ENCODE peak calls at places on chromosomes 6 and 20, in eight cellular contexts. D is transverse colon, N is breast epithelium, H is ovary, J is GM12892, L is A549, Z is spleen, E is HCT116. O is an unnamed sample.

GRCh38 chr6:46421239-46421638 is 70.0 kb downstream of the RCAN2 start:
- DNase-seq in H (no peak), E (no peak), J (no peak), N (no peak), D (no peak), Z (no peak), L (no peak), O (no peak)

GRCh38 chr20:25273541-25274358 is 25.9 kb downstream of the PYGB start:
- DNase-seq in L (no peak), J (no peak), H (no peak), E (no peak), N (no peak), Z (peak), D (peak), O (no peak)

GRCh38 chr6:18748314-18748713 is 361.2 kb downstream of the RNF144B start:
- DNase-seq in H (no peak), E (no peak), N (no peak), J (no peak), D (no peak), L (no peak), Z (no peak), O (no peak)

GRCh38 chr6:117740605-117741004 is 65.3 kb downstream of the NUS1 start:
- DNase-seq in H (no peak), N (no peak), E (no peak), D (no peak), L (no peak), Z (no peak), J (no peak), O (no peak)

GRCh38 chr20:64038579-64039292 is 2.8 kb downstream of the C20orf204 start:
- DNase-seq in H (peak), L (peak), J (peak), Z (peak), N (peak), E (peak), D (peak), O (peak)

GRCh38 chr6:137237413-137238170 is 18.4 kb upstream of the IFNGR1 start:
- DNase-seq in H (no peak), L (peak), N (no peak), D (no peak), Z (no peak), J (no peak), E (no peak), O (no peak)

GRCh38 chr6:46848684-46849360 is 55.6 kb downstream of the MEP1A start:
- DNase-seq in D (peak), L (peak), J (peak), H (peak), Z (peak), N (peak), E (peak), O (peak)

GRCh38 chr20:40558212-40558611 is 130.8 kb downstream of the MAFB start:
- DNase-seq in L (no peak), J (no peak), N (no peak), D (no peak), H (no peak), E (no peak), Z (no peak), O (no peak)

GRCh38 chr20:14919473-14920157 is 582.2 kb upstream of the FLRT3 start:
- DNase-seq in N (no peak), H (no peak), Z (no peak), D (peak), E (peak), L (peak), J (no peak), O (no peak)

GRCh38 chr6:149403534-149403933 is 3.5 kb downstream of the SUMO4 start:
- DNase-seq in J (no peak), Z (no peak), D (no peak), N (no peak), H (no peak), L (no peak), E (no peak), O (no peak)

GRCh38 chr20:10510216-10510615 is 75.1 kb downstream of the SLX4IP start:
- DNase-seq in D (no peak), E (no peak), L (no peak), N (no peak), H (no peak), Z (no peak), J (no peak), O (no peak)

GRCh38 chr6:31908791-31909190 is 6.9 kb upstream of the ZBTB12 start:
- DNase-seq in N (no peak), L (peak), E (no peak), J (no peak), D (no peak), Z (no peak), H (no peak), O (peak)

GRCh38 chr6:156791261-156791850 is 14.2 kb downstream of the ARID1B start:
- DNase-seq in L (no peak), N (no peak), J (no peak), E (no peak), H (no peak), D (no peak), Z (no peak), O (no peak)

GRCh38 chr6:122476131-122476530 is 4.5 kb upstream of the SERINC1 start:
- DNase-seq in J (no peak), E (no peak), N (no peak), L (peak), Z (no peak), D (no peak), H (no peak), O (no peak)

GRCh38 chr20:25860531-25861150 is 164.0 kb upstream of the ZNF337 start:
- DNase-seq in N (no peak), Z (no peak), L (no peak), H (no peak), D (no peak), J (no peak), E (no peak), O (no peak)

GRCh38 chr6:26532699-26533523 is 5.3 kb upstream of the HMGN4 start:
- DNase-seq in E (peak), Z (peak), L (peak), H (peak), D (peak), J (peak), N (peak), O (no peak)

GRCh38 chr6:12174878-12175277 is 115.3 kb upstream of the EDN1 start:
- DNase-seq in Z (no peak), H (no peak), N (no peak), J (no peak), D (no peak), L (peak), E (no peak), O (no peak)

GRCh38 chr6:135522975-135523692 is 25.6 kb upstream of the AHI1 start:
- DNase-seq in J (no peak), Z (no peak), H (no peak), N (no peak), L (peak), D (no peak), E (no peak), O (no peak)

GRCh38 chr6:89828988-89829590 is 591 bp upstream of the CASP8AP2 start:
- DNase-seq in Z (peak), L (no peak), J (no peak), N (no peak), E (no peak), H (no peak), D (peak), O (no peak)

GRCh38 chr20:63740070-63740500 is 509 bp downstream of the SLC2A4RG start:
- DNase-seq in J (peak), L (no peak), N (no peak), H (peak), E (no peak), Z (peak), D (peak), O (peak)

GRCh38 chr20:48181536-48181935 is 396.3 kb upstream of the SULF2 start:
- DNase-seq in J (no peak), N (no peak), L (no peak), H (no peak), Z (no peak), E (no peak), D (no peak), O (no peak)

GRCh38 chr6:113875470-113875869 is 18.3 kb downstream of the MARCKS start:
- DNase-seq in D (no peak), H (no peak), Z (no peak), E (no peak), J (no peak), N (no peak), L (no peak), O (no peak)

GRCh38 chr20:8860011-8860495 is 208.8 kb upstream of the PLCB4 start:
- DNase-seq in E (no peak), L (peak), N (no peak), D (no peak), H (no peak), J (no peak), Z (no peak), O (peak)

GRCh38 chr20:7692478-7692877 is 247.8 kb downstream of the HAO1 start:
- DNase-seq in D (no peak), J (no peak), N (no peak), L (no peak), H (no peak), E (no peak), Z (no peak), O (no peak)

GRCh38 chr6:163626073-163626867 is 211.8 kb downstream of the QKI start:
- DNase-seq in Z (no peak), E (no peak), H (no peak), J (no peak), D (no peak), L (no peak), N (no peak), O (no peak)

GRCh38 chr6:75422024-75422639 is 71.5 kb downstream of the FILIP1 start:
- DNase-seq in J (no peak), Z (no peak), H (no peak), N (no peak), L (no peak), E (no peak), D (no peak), O (no peak)

GRCh38 chr6:148709577-148709976 is 37.3 kb upstream of the UST start:
- DNase-seq in N (no peak), L (no peak), E (no peak), H (no peak), Z (no peak), J (no peak), D (no peak), O (no peak)

GRCh38 chr6:152378154-152378553 is 259.0 kb downstream of the SYNE1 start:
- DNase-seq in E (no peak), L (no peak), H (no peak), N (no peak), Z (no peak), J (no peak), D (no peak), O (no peak)

GRCh38 chr6:34940030-34940434 is 51.0 kb downstream of the ANKS1A start:
- DNase-seq in Z (no peak), N (no peak), D (no peak), L (no peak), J (no peak), E (no peak), H (no peak), O (no peak)
- TF ChIP-seq POLR2A in Z (no peak), N (no peak), D (no peak), L (no peak), J (no peak), E (no peak), H (no peak), O (no peak)

DNA sequence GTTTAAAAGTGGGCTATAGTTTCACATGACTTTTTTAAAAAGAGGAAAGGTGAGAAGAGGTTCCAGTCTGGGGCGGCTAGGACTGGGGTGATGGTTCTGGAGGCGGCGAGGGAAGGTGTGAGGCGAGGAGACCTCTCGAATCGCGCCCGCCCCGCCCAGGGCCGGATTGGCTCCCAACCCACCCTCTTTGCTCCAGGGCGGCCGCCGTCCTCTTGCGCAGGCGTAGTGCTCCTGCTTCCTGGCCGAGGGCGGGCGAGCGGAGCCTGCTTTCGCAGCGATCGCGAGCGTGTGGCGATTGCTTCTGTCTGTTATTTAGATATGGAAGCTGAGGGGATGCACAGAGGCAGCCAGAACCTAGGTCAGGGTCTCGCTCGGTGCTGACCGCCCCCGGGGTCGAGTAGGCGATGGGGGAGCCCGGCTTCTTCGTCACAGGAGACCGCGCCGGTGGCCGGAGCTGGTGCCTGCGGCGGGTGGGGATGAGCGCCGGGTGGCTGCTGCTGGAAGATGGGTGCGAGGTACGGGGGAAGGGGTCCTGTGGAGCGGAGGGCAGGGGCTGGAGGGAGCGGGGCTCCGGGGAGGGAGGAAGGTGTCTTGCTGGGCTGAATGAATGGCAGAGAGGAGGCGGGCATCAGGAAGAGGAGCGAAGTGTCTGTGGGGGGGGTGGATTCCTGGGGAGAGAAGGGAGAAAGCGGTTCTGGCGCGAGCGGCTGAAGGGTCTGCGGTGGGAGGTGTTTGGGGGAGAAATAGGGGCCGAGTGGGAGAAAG is at the start of gene RNF8:
- DNase-seq in E (peak), D (peak), H (peak), Z (peak), N (peak), J (peak), L (peak), O (peak)
- TF ChIP-seq POLR2A in E (peak), D (peak), H (no peak), Z (no peak), N (no peak), J (peak), L (peak), O (peak)

GRCh38 chr6:41723178-41723935 is 12.1 kb downstream of the TFEB start:
- DNase-seq in E (no peak), L (peak), Z (peak), N (no peak), J (peak), D (peak), H (no peak), O (peak)
- TF ChIP-seq POLR2A in E (no peak), L (peak), Z (peak), N (no peak), J (peak), D (peak), H (no peak), O (no peak)

GRCh38 chr6:13573255-13573654 is 1.1 kb upstream of the SIRT5 start:
- DNase-seq in E (no peak), L (no peak), H (no peak), J (no peak), Z (no peak), N (no peak), D (no peak), O (no peak)

GRCh38 chr6:13573669-13574110 is 711 bp upstream of the SIRT5 start:
- DNase-seq in J (no peak), H (peak), E (peak), Z (peak), L (peak), N (no peak), D (peak), O (peak)

GRCh38 chr6:13575377-13575775 is 975 bp downstream of the SIRT5 start:
- DNase-seq in D (no peak), N (no peak), L (no peak), H (no peak), J (no peak), E (no peak), Z (no peak), O (no peak)

GRCh38 chr6:13574571-13575376 is at the start of gene SIRT5:
- DNase-seq in N (peak), J (peak), H (peak), E (peak), L (peak), D (peak), Z (peak), O (peak)

DNA sequence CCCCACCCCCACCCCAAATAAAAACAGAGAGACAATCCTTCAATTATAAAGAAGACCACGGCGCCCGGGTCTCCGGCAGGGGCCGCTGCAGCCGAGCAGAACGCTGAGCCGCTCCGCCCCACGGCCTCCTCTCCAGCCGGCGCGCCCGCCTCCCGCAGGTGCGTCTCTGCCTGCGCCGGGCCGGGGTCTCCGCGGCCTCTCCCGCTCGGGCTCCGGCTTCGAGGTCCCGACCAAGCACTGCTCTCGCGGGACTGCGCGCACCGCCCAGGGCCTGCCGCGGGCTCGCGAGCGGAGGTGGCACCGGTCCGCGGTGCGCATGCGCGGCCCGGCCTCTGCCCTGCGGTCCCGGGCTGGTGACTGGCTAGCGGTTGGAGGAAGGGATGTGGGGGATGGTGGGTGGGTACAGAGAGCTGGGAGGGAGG is 241 bp upstream of the SIRT5 start:
- DNase-seq in J (peak), E (peak), N (peak), D (peak), H (peak), Z (peak), L (peak), O (peak)
- TF ChIP-seq POLR2A in J (peak), E (peak), N (no peak), D (no peak), H (no peak), Z (no peak), L (peak), O (peak)

GRCh38 chr20:33810885-33811762 is at the start of gene CHMP4B:
- DNase-seq in J (peak), Z (peak), H (peak), N (peak), D (peak), L (peak), E (peak), O (peak)
- TF ChIP-seq POLR2A in J (peak), Z (no peak), H (peak), N (peak), D (peak), L (peak), E (peak), O (peak)

GRCh38 chr6:82078286-82078908 is 169.1 kb downstream of the IBTK start:
- DNase-seq in J (no peak), H (no peak), E (no peak), D (no peak), Z (no peak), N (no peak), L (no peak), O (no peak)

GRCh38 chr6:82076855-82077254 is 170.7 kb downstream of the IBTK start:
- DNase-seq in D (no peak), L (no peak), E (no peak), H (no peak), J (no peak), Z (no peak), N (no peak), O (no peak)

GRCh38 chr6:82084324-82084920 is 163.1 kb downstream of the IBTK start:
- DNase-seq in H (no peak), N (no peak), D (no peak), Z (no peak), E (no peak), L (no peak), J (no peak), O (no peak)

GRCh38 chr6:82083646-82084045 is 163.9 kb downstream of the IBTK start:
- DNase-seq in D (no peak), J (no peak), L (no peak), N (no peak), Z (no peak), E (no peak), H (no peak), O (no peak)

GRCh38 chr6:82080767-82081166 is 166.8 kb downstream of the IBTK start:
- DNase-seq in L (no peak), E (no peak), J (no peak), N (no peak), Z (no peak), D (no peak), H (no peak), O (no peak)
- TF ChIP-seq POLR2A in L (no peak), E (no peak), J (no peak), N (no peak), Z (no peak), D (no peak), H (no peak), O (no peak)